ENCODE peak calls at places on chromosomes 7 and 10, in nine cellular contexts. M is PC-9, J is GM23338, G is body of pancreas, D is right cardiac atrium, V is ovary, B is neuronal stem cell, F is Panc1, O is aorta. R is an unnamed sample. For H3K27me3, the result is how much of the 10 kb centered on the place peaks cover.

GRCh38 chr7:138781004-138781403 is 16.8 kb upstream of the TMEM213 start:
- DNase-seq in M (no peak), F (no peak), B (no peak), V (no peak), J (no peak), G (no peak), D (no peak), O (no peak), R (no peak)

GRCh38 chr10:31374146-31374696 is 55.2 kb downstream of the ZEB1 start:
- DNase-seq in B (no peak), D (no peak), M (no peak), G (no peak), O (no peak), F (no peak), V (no peak), J (no peak), R (no peak)

GRCh38 chr10:12499066-12499465 is 149.7 kb downstream of the CAMK1D start:
- DNase-seq in G (no peak), D (no peak), F (no peak), O (no peak), V (no peak), J (no peak), B (no peak), M (no peak), R (no peak)

GRCh38 chr10:47065903-47066302 is 154.7 kb downstream of the PTPN20 start:
- DNase-seq in O (no peak), G (no peak), M (no peak), J (no peak), D (no peak), F (no peak), V (no peak), B (no peak), R (no peak)

GRCh38 chr7:93558705-93559614 is 15.6 kb downstream of the CALCR start:
- DNase-seq in O (no peak), M (peak), V (no peak), B (no peak), F (no peak), D (no peak), G (no peak), J (peak), R (no peak)

GRCh38 chr7:40551685-40552576 is 417.1 kb downstream of the SUGCT start:
- DNase-seq in G (no peak), M (no peak), O (peak), D (no peak), F (no peak), J (no peak), B (no peak), V (no peak), R (no peak)

GRCh38 chr10:89221919-89222318 is 14.8 kb upstream of the CH25H start:
- DNase-seq in G (no peak), D (no peak), M (no peak), J (no peak), V (no peak), B (no peak), F (no peak), O (no peak), R (no peak)

GRCh38 chr7:55129409-55130078 is 110.7 kb downstream of the EGFR start:
- DNase-seq in M (peak), J (no peak), B (no peak), O (no peak), F (no peak), G (no peak), V (no peak), D (no peak), R (no peak)

GRCh38 chr7:74101061-74101681 is 17.6 kb downstream of the LIMK1 start:
- DNase-seq in V (no peak), M (no peak), D (no peak), F (no peak), G (no peak), B (no peak), O (no peak), J (no peak), R (no peak)

GRCh38 chr10:47456096-47456485 is 27.8 kb downstream of the ANXA8 start:
- DNase-seq in G (no peak), F (no peak), M (no peak), V (no peak), D (no peak), B (no peak), J (no peak), O (no peak), R (no peak)

GRCh38 chr10:133318494-133319127 is 9.9 kb downstream of the ZNF511 start:
- DNase-seq in O (peak), D (peak), V (peak), M (no peak), J (peak), B (no peak), G (peak), F (no peak), R (peak)

GRCh38 chr7:91327341-91327740 is 63.1 kb downstream of the FZD1 start:
- DNase-seq in B (no peak), M (no peak), D (no peak), G (no peak), O (no peak), J (no peak), V (no peak), F (no peak), R (no peak)

GRCh38 chr7:17301491-17302101 is 3.1 kb downstream of the AHR start:
- DNase-seq in J (peak), V (peak), D (no peak), B (no peak), G (peak), F (no peak), M (peak), O (no peak), R (peak)

GRCh38 chr10:31322647-31323046 is 3.6 kb downstream of the ZEB1 start:
- DNase-seq in V (no peak), M (no peak), D (no peak), O (no peak), F (no peak), B (no peak), G (no peak), J (no peak), R (no peak)

GRCh38 chr7:130352335-130353074 is 7.9 kb downstream of the CPA5 start:
- DNase-seq in V (peak), F (no peak), O (no peak), J (no peak), B (no peak), M (peak), D (no peak), G (no peak), R (no peak)

GRCh38 chr10:110041479-110041829 is 33.7 kb downstream of the ADD3 start:
- DNase-seq in B (no peak), M (no peak), O (no peak), F (no peak), G (no peak), J (no peak), D (no peak), V (no peak), R (no peak)

GRCh38 chr10:122740640-122741039 is 41.0 kb upstream of the C10orf120 start:
- DNase-seq in O (no peak), J (no peak), V (no peak), M (no peak), D (no peak), B (no peak), F (no peak), G (no peak), R (no peak)

GRCh38 chr7:151210087-151210854 is at the start of gene H2BK1:
- DNase-seq in O (no peak), J (peak), M (no peak), V (no peak), G (no peak), D (peak), F (no peak), B (no peak), R (no peak)

GRCh38 chr10:48804740-48805182 is 120.1 kb downstream of the WDFY4 start:
- DNase-seq in V (no peak), M (no peak), J (no peak), F (no peak), D (no peak), O (no peak), B (no peak), G (no peak), R (no peak)

GRCh38 chr7:112994666-112995065 is 92.0 kb downstream of the GPR85 start:
- DNase-seq in V (no peak), O (no peak), B (no peak), M (no peak), J (no peak), F (no peak), D (no peak), G (no peak), R (no peak)

GRCh38 chr10:76981251-76981650 is 656.4 kb downstream of the KCNMA1 start:
- DNase-seq in J (no peak), F (no peak), B (no peak), V (no peak), O (no peak), G (no peak), D (no peak), M (no peak), R (no peak)

GRCh38 chr10:61923210-61924024 is 21.9 kb downstream of the ARID5B start:
- DNase-seq in M (no peak), G (peak), F (no peak), D (no peak), V (no peak), J (no peak), O (no peak), B (no peak), R (no peak)

GRCh38 chr7:97104719-97105129 is 12.8 kb upstream of the SDHAF3 start:
- DNase-seq in F (peak), J (peak), M (peak), B (peak), D (peak), G (peak), O (peak), V (peak), R (peak)

GRCh38 chr7:43721193-43721806 is 8.0 kb downstream of the COA1 start:
- DNase-seq in J (peak), O (no peak), M (peak), B (peak), D (no peak), F (no peak), G (no peak), V (no peak), R (peak)

GRCh38 chr10:132889556-132889955 is 52.8 kb downstream of the CFAP46 start:
- DNase-seq in V (no peak), D (no peak), J (no peak), F (no peak), G (no peak), B (no peak), M (no peak), O (peak), R (no peak)

GRCh38 chr7:22675917-22676343 is 51.1 kb upstream of the IL6 start:
- DNase-seq in O (no peak), V (no peak), M (no peak), J (no peak), F (no peak), G (no peak), D (no peak), B (no peak), R (no peak)

GRCh38 chr7:44325181-44325671 is at the start of gene CAMK2B:
- DNase-seq in V (no peak), F (no peak), O (no peak), J (peak), B (no peak), D (peak), M (no peak), G (no peak), R (no peak)

GRCh38 chr10:96491303-96491702 is 22.4 kb downstream of the TLL2 start:
- DNase-seq in O (no peak), F (no peak), D (no peak), B (no peak), V (no peak), M (no peak), J (peak), G (no peak), R (no peak)

GRCh38 chr10:103451091-103451801 is 924 bp downstream of the CALHM2 start:
- DNase-seq in M (peak), O (peak), G (peak), V (peak), F (no peak), J (no peak), B (no peak), D (peak), R (peak)

DNA sequence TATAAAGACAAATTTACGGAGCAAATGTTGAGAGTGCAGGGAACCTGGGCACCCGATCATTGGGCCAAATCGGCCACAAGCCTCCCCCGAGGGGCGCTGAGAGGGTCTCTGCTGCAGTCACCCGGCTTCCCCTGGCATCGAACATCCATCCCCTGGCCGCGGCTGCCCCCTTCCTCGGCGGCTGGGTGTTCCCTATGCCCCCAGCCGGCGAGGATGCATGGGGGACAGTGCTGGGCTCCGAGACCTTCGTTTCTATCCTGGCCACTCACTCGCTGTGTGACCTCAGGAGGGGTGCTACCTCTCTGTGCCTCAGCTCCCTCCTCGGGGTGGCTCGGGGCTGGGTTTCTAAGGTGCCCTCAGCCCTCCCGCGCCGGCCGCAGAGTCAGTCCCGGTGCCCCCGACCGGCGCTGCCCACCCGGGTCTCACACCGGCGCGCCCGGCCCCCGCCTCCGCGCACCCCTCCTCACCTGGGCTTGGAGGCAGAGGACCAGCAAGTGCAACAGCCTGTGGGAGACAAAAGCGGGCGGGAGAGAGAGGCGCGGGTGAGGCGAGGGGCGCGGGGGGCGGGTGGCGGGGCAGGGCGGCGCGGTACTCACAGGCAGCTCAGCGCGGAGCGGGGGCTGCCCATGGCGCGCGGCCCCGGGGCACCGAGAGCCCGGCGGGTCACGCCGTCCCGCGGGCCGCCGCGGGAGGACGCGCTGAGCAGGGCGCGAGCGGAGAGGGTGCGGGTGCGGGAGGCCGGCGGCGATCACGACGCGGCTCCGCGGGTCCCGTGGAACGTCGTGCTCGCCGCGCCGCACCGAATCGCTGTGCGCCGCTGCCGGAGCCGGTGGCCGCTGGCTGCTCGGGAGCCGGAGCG is at the start of gene FGF8:
- DNase-seq in D (no peak), B (no peak), O (no peak), J (peak), V (no peak), M (no peak), G (no peak), F (no peak), R (no peak)
- H3K4me3 ChIP-seq in D (peak), B (peak), O (peak), J (peak), V (no peak), M (no peak), G (no peak), F (peak), R (peak)

GRCh38 chr7:155799514-155799913 is 12.7 kb downstream of the SHH start:
- DNase-seq in G (no peak), B (no peak), F (no peak), D (peak), O (no peak), V (no peak), J (no peak), M (no peak), R (no peak)
- H3K27me3 ChIP-seq in G (under half), B (under half), F (under half), D (under half), O (under half), V (under half), J (half or more), M (under half), R (under half)

DNA sequence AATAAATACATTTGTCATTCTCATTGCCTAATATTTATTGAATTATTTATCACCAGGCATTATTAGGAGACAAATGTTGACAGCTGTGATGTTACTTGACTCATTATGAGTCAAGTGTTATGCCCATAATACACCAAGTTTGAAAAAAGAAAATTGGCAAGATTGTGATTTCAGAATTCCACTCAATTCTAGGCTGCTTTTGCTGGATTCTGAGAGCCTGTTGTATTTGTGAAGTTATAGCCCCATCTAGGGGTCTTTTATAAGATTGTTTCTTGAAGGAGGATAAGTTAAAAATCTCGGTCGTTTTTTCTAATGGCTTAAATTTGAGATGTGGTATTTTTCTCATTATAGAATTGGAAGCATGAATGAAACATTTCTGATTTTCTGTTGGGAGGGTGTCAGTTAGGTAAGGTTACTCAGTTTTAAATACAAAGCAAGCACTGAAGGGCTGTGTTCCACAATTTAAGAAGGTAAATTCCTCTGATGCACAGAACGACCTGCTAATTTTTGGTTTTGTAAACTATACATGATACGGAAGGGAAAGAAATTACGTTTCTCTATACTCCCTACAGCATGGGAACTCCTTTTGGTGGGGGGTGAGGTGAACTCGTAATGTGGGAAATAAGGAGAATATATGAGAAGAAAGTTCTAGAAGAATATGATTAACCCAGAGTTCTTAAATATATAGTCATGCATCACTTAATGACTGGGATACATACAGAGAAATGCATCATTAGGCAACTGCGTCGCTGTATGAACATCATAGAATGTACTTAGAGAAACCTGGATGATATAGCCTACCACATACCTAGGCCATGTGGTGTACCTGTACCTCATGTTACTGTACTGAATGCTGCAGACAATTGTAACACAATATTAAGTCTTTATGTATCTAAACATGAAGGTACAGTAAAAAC is 2.6 kb downstream of the STK31 start:
- DNase-seq in D (no peak), F (peak), J (peak), V (no peak), G (no peak), O (no peak), B (peak), M (peak), R (peak)
- H3K4me3 ChIP-seq in D (no peak), F (no peak), J (no peak), V (no peak), G (no peak), O (no peak), B (no peak), M (no peak), R (no peak)

GRCh38 chr7:122305475-122306319 is 1.1 kb upstream of the FEZF1 start:
- DNase-seq in V (no peak), D (no peak), O (peak), G (no peak), F (no peak), M (no peak), J (peak), B (no peak), R (no peak)
- H3K27me3 ChIP-seq in V (under half), D (under half), O (under half), G (under half), F (half or more), M (under half), J (half or more), B (under half), R (under half)

DNA sequence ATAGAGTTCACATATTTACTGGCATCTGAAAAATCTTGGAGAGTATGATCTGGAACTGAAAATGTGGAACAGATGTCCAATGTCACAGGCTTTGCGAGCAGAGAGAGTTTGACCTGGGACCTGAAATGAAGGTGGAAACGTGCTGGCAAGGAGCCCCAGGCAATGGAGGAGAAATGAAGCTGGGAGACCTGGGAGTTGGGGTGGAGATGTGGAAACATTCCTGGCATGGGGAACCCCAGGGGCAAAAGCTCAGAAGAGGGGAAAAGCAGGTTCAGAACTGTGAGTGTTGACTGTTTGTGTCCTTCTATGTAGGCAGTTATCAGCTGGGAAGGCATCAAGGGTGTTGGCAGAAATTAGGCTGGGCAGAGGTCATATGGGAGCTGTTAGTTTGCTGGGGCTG is 7.3 kb upstream of the PNLIPRP2 start:
- DNase-seq in F (no peak), M (no peak), J (no peak), B (no peak), O (no peak), G (peak), D (no peak), V (no peak), R (no peak)
- H3K4me3 ChIP-seq in F (no peak), M (no peak), J (no peak), B (no peak), O (no peak), G (no peak), D (no peak), V (no peak), R (no peak)

DNA sequence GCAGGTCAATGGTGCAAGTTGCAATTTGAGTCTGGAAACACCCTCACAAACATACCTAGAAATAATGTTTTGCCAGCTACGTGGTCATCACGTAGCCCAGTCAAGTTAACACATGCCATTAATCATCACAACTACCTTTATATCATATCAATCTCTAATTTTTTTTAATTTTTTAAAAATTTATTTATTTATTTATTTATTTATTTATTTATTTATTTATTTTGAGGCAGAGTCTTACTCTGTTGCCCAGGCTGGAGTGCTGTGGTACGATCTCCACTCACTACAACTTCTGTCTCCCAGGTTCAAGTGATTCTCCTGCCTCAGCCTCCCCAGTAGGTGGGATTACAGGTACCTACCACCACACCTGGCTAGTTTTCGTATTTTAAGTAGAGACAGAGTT is 52.4 kb upstream of the MACROH2A2 start:
- DNase-seq in M (no peak), D (no peak), G (no peak), J (no peak), F (no peak), O (no peak), V (no peak), B (no peak), R (no peak)
- H3K27me3 ChIP-seq in M (under half), D (under half), G (under half), J (under half), F (under half), O (under half), V (under half), B (under half), R (under half)

GRCh38 chr7:34320926-34321609 is 336.9 kb upstream of the NPSR1 start:
- DNase-seq in G (peak), M (peak), V (peak), J (peak), F (peak), O (peak), B (peak), D (peak), R (peak)
- H3K4me3 ChIP-seq in G (no peak), M (peak), V (no peak), J (peak), F (peak), O (no peak), B (no peak), D (peak), R (no peak)

GRCh38 chr7:5429857-5430611 is 6.4 kb upstream of the TNRC18 start:
- DNase-seq in B (no peak), V (peak), O (no peak), M (peak), F (no peak), G (peak), D (peak), J (peak), R (peak)

GRCh38 chr7:5428470-5429252 is 5.0 kb upstream of the TNRC18 start:
- DNase-seq in O (peak), V (peak), B (no peak), M (peak), J (peak), F (no peak), D (peak), G (peak), R (peak)

GRCh38 chr7:5431485-5432118 is 8.0 kb upstream of the TNRC18 start:
- DNase-seq in M (no peak), D (no peak), V (no peak), G (no peak), O (no peak), F (no peak), B (no peak), J (no peak), R (no peak)

GRCh38 chr7:5430612-5430947 is 6.9 kb upstream of the TNRC18 start:
- DNase-seq in G (no peak), V (no peak), O (no peak), D (no peak), F (no peak), B (no peak), M (no peak), J (no peak), R (no peak)

GRCh38 chr7:5429253-5429856 is 5.7 kb upstream of the TNRC18 start:
- DNase-seq in G (peak), D (peak), B (no peak), J (peak), F (no peak), M (peak), O (peak), V (peak), R (peak)
- H3K27me3 ChIP-seq in G (under half), D (under half), B (under half), J (half or more), F (under half), M (under half), O (under half), V (under half), R (under half)